ENCODE peak calls at places on chromosomes 16 and 17, in nine cellular contexts. X, A, Z, M, P, K, H, T and E are unnamed samples. For H3K36me3, the result is how much of the 10 kb centered on the place peaks cover.

GRCh38 chr16:19883296-19883951 is 1.2 kb downstream of the GPRC5B start:
- DNase-seq in X (no peak), A (peak), Z (no peak), M (peak), P (no peak), K (peak), H (no peak), T (no peak), E (no peak)

GRCh38 chr17:32157225-32157624 is 14.9 kb downstream of the RHOT1 start:
- DNase-seq in X (no peak), A (no peak), Z (no peak), M (no peak), P (no peak), K (no peak), H (no peak), T (peak), E (no peak)

GRCh38 chr16:29809850-29810698 is 1.9 kb upstream of the PRRT2 start:
- DNase-seq in X (no peak), A (no peak), Z (no peak), M (peak), P (no peak), K (peak), H (no peak), T (no peak), E (peak)

GRCh38 chr17:9488556-9488955 is 87.1 kb downstream of the STX8 start:
- DNase-seq in X (no peak), A (no peak), Z (no peak), M (no peak), P (no peak), K (no peak), H (no peak), T (no peak), E (no peak)

GRCh38 chr16:29824589-29825144 is 4.4 kb downstream of the MVP start:
- DNase-seq in X (no peak), A (no peak), Z (no peak), M (no peak), P (no peak), K (no peak), H (peak), T (peak), E (no peak)

GRCh38 chr17:58338907-58339774 is 10.5 kb upstream of the TSPOAP1 start:
- DNase-seq in X (no peak), A (peak), Z (peak), M (no peak), P (no peak), K (no peak), H (peak), T (no peak), E (peak)

GRCh38 chr17:12839042-12839441 is 49.7 kb downstream of the ARHGAP44 start:
- DNase-seq in X (no peak), A (no peak), Z (no peak), M (no peak), P (no peak), K (no peak), H (no peak), T (no peak), E (no peak)

GRCh38 chr17:40219073-40219860 is at the start of gene WIPF2:
- DNase-seq in X (peak), A (peak), Z (peak), M (peak), P (peak), K (peak), H (peak), T (peak), E (peak)

GRCh38 chr16:51615141-51615540 is 464.1 kb upstream of the SALL1 start:
- DNase-seq in X (no peak), A (no peak), Z (no peak), M (no peak), P (no peak), K (no peak), H (no peak), T (no peak), E (no peak)

GRCh38 chr17:56597495-56597990 is 4.0 kb downstream of the NOG start:
- DNase-seq in X (no peak), A (peak), Z (peak), M (peak), P (peak), K (no peak), H (no peak), T (peak), E (no peak)
- H3K4me3 ChIP-seq in X (peak), A (peak), Z (peak), M (peak), P (peak), K (no peak), H (peak), T (peak), E (no peak)

GRCh38 chr17:42543190-42544079 is 7.4 kb downstream of the NAGLU start:
- DNase-seq in X (no peak), A (no peak), Z (no peak), M (no peak), P (no peak), K (no peak), H (no peak), T (no peak), E (no peak)
- H3K36me3 ChIP-seq in X (under half), A (under half), Z (half or more), M (half or more), P (under half), K (under half), H (under half), T (half or more), E (half or more)

GRCh38 chr17:3572231-3572630 is 14.6 kb upstream of the TRPV3 start:
- DNase-seq in X (no peak), A (no peak), Z (no peak), M (peak), P (no peak), K (no peak), H (no peak), T (no peak), E (no peak)
- H3K4me3 ChIP-seq in X (no peak), A (no peak), Z (no peak), M (no peak), P (no peak), K (no peak), H (no peak), T (no peak), E (no peak)

DNA sequence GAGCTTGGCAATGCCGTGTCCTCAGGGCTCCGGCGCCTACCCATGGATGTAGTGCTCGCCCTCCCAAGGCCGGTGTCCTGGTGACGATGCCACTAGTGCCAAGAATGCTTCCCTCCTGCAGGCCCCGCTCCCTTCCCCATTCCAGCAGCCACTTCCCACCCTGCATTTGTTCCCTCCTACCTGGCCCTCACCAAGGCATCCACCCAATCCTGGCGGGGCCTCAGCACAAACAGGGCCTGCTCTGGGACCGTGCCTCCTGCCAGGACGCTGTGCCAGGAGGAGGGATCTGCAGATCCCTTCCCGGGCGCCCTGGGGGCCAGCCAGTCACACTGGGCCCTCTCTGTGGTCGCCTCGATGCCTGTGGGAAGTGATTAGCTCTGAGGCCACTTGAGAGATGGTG is 25.1 kb downstream of the ABR start:
- DNase-seq in X (no peak), A (peak), Z (no peak), M (no peak), P (no peak), K (no peak), H (no peak), T (no peak), E (no peak)
- H3K36me3 ChIP-seq in X (under half), A (under half), Z (under half), M (under half), P (under half), K (under half), H (under half), T (under half), E (under half)

GRCh38 chr16:8956265-8957060 is 7.2 kb downstream of the USP7 start:
- DNase-seq in X (no peak), A (peak), Z (no peak), M (no peak), P (no peak), K (peak), H (no peak), T (no peak), E (no peak)
- H3K4me3 ChIP-seq in X (no peak), A (no peak), Z (no peak), M (no peak), P (no peak), K (no peak), H (no peak), T (no peak), E (no peak)

GRCh38 chr16:67779256-67780014 is 26.9 kb downstream of the RANBP10 start:
- DNase-seq in X (no peak), A (no peak), Z (no peak), M (no peak), P (no peak), K (no peak), H (no peak), T (no peak), E (no peak)

GRCh38 chr16:67783353-67783725 is 23.0 kb downstream of the RANBP10 start:
- DNase-seq in X (no peak), A (no peak), Z (no peak), M (no peak), P (no peak), K (no peak), H (no peak), T (no peak), E (no peak)

GRCh38 chr16:67781548-67781921 is 24.8 kb downstream of the RANBP10 start:
- DNase-seq in X (no peak), A (no peak), Z (no peak), M (no peak), P (no peak), K (no peak), H (no peak), T (no peak), E (no peak)

GRCh38 chr16:67782567-67783352 is 23.6 kb downstream of the RANBP10 start:
- DNase-seq in X (no peak), A (no peak), Z (no peak), M (no peak), P (no peak), K (no peak), H (no peak), T (no peak), E (peak)

GRCh38 chr16:67780847-67781547 is 25.4 kb downstream of the RANBP10 start:
- DNase-seq in X (no peak), A (no peak), Z (no peak), M (no peak), P (no peak), K (no peak), H (no peak), T (no peak), E (no peak)
- H3K36me3 ChIP-seq in X (under half), A (under half), Z (under half), M (under half), P (under half), K (under half), H (under half), T (under half), E (under half)

GRCh38 chr16:79381552-79382042 is 218.9 kb downstream of the MAF start:
- DNase-seq in X (no peak), A (no peak), Z (no peak), M (no peak), P (no peak), K (no peak), H (no peak), T (no peak), E (no peak)
- H3K4me3 ChIP-seq in X (peak), A (no peak), Z (no peak), M (peak), P (no peak), K (no peak), H (no peak), T (no peak), E (no peak)

DNA sequence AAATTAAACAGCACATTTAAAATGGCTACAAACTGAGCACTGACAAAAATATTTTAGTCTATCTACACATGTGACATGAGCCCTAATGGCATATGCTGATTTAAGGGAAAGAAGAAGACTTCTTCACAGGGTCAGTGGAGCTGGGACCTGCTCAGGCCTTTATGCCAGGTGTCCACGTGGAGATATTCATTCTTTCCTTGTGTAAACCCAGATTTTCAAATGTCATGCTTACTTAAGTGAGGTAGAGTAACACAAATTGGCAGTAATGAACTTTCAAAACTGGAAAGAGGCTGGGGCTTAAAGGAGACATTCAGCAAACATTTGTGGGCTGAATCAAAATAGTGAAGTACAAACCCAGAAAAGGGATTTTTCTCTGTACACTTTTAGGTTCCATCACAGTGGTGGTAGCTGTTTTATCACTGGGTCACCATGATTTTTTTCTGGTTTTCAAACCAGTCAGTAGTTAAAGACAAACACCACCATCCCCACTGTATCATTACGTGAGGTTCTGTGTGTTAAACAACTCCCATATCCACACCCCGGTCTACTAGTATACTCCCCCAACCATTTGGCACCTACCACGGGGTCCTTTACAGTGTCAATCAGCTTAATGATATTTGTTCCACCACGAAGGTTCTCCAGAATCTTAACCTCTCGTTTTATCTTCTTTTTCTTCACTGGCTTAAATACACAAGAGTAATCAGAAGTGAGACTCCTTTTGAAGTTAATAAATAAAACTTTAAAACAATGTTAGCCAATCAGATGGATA is 11.5 kb downstream of the CSNK2A2 start:
- DNase-seq in X (no peak), A (no peak), Z (no peak), M (no peak), P (no peak), K (no peak), H (no peak), T (no peak), E (no peak)
- H3K36me3 ChIP-seq in X (under half), A (half or more), Z (half or more), M (under half), P (half or more), K (under half), H (under half), T (half or more), E (half or more)